ENCODE peak calls at places on chromosomes 13 and 19, in eight cellular contexts. One of them, this sample, is unnamed.

GRCh38 chr19:14149509-14149994 is 13.2 kb upstream of the ASF1B start:
- DNase-seq in AG04449: no peak
- DNase-seq in psoas muscle: peak; percentile 80
- DNase-seq in GM06990: no peak
- DNase-seq in transverse colon: peak; percentile 70
- DNase-seq in natural killer cell: peak; percentile 46
- DNase-seq in progenitor cell of endocrine pancreas: no peak
- DNase-seq in cardiac muscle cell: no peak
- DNase-seq in this sample: peak; percentile 65

GRCh38 chr13:98549006-98549727 is 27.7 kb downstream of the STK24 start:
- DNase-seq in AG04449: peak; percentile 77
- DNase-seq in psoas muscle: no peak
- DNase-seq in transverse colon: no peak
- DNase-seq in progenitor cell of endocrine pancreas: no peak
- DNase-seq in cardiac muscle cell: no peak
- DNase-seq in GM06990: no peak
- DNase-seq in natural killer cell: no peak
- DNase-seq in this sample: no peak

GRCh38 chr19:35911790-35912189 is 3.7 kb upstream of the TYROBP start:
- DNase-seq in AG04449: no peak
- DNase-seq in transverse colon: no peak
- DNase-seq in GM06990: no peak
- DNase-seq in natural killer cell: no peak
- DNase-seq in psoas muscle: no peak
- DNase-seq in progenitor cell of endocrine pancreas: no peak
- DNase-seq in cardiac muscle cell: no peak
- DNase-seq in this sample: no peak

GRCh38 chr13:44879452-44880058 is 109.7 kb downstream of the NUFIP1 start:
- DNase-seq in transverse colon: peak; percentile 31
- DNase-seq in cardiac muscle cell: no peak
- DNase-seq in progenitor cell of endocrine pancreas: no peak
- DNase-seq in psoas muscle: no peak
- DNase-seq in AG04449: peak; percentile 23
- DNase-seq in GM06990: no peak
- DNase-seq in natural killer cell: no peak
- DNase-seq in this sample: no peak

GRCh38 chr13:46622918-46623256 is 69.9 kb downstream of the LRCH1 start:
- DNase-seq in progenitor cell of endocrine pancreas: no peak
- DNase-seq in GM06990: no peak
- DNase-seq in cardiac muscle cell: no peak
- DNase-seq in natural killer cell: no peak
- DNase-seq in transverse colon: peak; percentile 41
- DNase-seq in AG04449: peak; percentile 60
- DNase-seq in psoas muscle: no peak
- DNase-seq in this sample: no peak

GRCh38 chr13:97259787-97260641 is 37.9 kb downstream of the MBNL2 start:
- DNase-seq in transverse colon: no peak
- DNase-seq in natural killer cell: no peak
- DNase-seq in psoas muscle: peak; percentile 58
- DNase-seq in progenitor cell of endocrine pancreas: no peak
- DNase-seq in GM06990: no peak
- DNase-seq in AG04449: peak; percentile 53
- DNase-seq in cardiac muscle cell: no peak
- DNase-seq in this sample: no peak

GRCh38 chr13:79659161-79659560 is 178.2 kb downstream of the NDFIP2 start:
- DNase-seq in psoas muscle: peak; percentile 81
- DNase-seq in transverse colon: no peak
- DNase-seq in AG04449: no peak
- DNase-seq in progenitor cell of endocrine pancreas: no peak
- DNase-seq in cardiac muscle cell: peak; percentile 84
- DNase-seq in natural killer cell: no peak
- DNase-seq in GM06990: no peak
- DNase-seq in this sample: no peak

GRCh38 chr13:27290715-27291114 is 20.1 kb downstream of the RASL11A start:
- DNase-seq in transverse colon: no peak
- DNase-seq in psoas muscle: no peak
- DNase-seq in AG04449: no peak
- DNase-seq in cardiac muscle cell: no peak
- DNase-seq in progenitor cell of endocrine pancreas: no peak
- DNase-seq in GM06990: no peak
- DNase-seq in natural killer cell: no peak
- DNase-seq in this sample: no peak

GRCh38 chr19:36212895-36213294 is 1.6 kb downstream of the ZNF565 start:
- DNase-seq in progenitor cell of endocrine pancreas: no peak
- DNase-seq in cardiac muscle cell: no peak
- DNase-seq in psoas muscle: no peak
- DNase-seq in AG04449: no peak
- DNase-seq in natural killer cell: no peak
- DNase-seq in GM06990: no peak
- DNase-seq in transverse colon: no peak
- DNase-seq in this sample: no peak

GRCh38 chr13:48493076-48493765 is 39.7 kb downstream of the RCBTB2 start:
- DNase-seq in cardiac muscle cell: no peak
- DNase-seq in GM06990: no peak
- DNase-seq in natural killer cell: no peak
- DNase-seq in AG04449: no peak
- DNase-seq in psoas muscle: no peak
- DNase-seq in transverse colon: no peak
- DNase-seq in progenitor cell of endocrine pancreas: no peak
- DNase-seq in this sample: no peak

GRCh38 chr19:19170053-19170945 is at the start of gene MEF2B:
- DNase-seq in natural killer cell: peak; percentile 56
- DNase-seq in transverse colon: peak; percentile 87
- DNase-seq in GM06990: peak; percentile 90
- DNase-seq in psoas muscle: peak; percentile 89
- DNase-seq in progenitor cell of endocrine pancreas: peak; percentile 77
- DNase-seq in AG04449: no peak
- DNase-seq in cardiac muscle cell: peak; percentile 93
- DNase-seq in this sample: peak; percentile 62

GRCh38 chr19:30711296-30711695 is 339.1 kb downstream of the ZNF536 start:
- DNase-seq in cardiac muscle cell: no peak
- DNase-seq in natural killer cell: no peak
- DNase-seq in transverse colon: no peak
- DNase-seq in AG04449: no peak
- DNase-seq in GM06990: no peak
- DNase-seq in psoas muscle: no peak
- DNase-seq in progenitor cell of endocrine pancreas: no peak
- DNase-seq in this sample: no peak

GRCh38 chr19:38434549-38435051 is 1.1 kb downstream of the RYR1 start:
- DNase-seq in GM06990: no peak
- DNase-seq in progenitor cell of endocrine pancreas: no peak
- DNase-seq in AG04449: no peak
- DNase-seq in cardiac muscle cell: peak; percentile 85
- DNase-seq in psoas muscle: peak; percentile 95
- DNase-seq in natural killer cell: no peak
- DNase-seq in transverse colon: peak; percentile 16
- DNase-seq in this sample: no peak

GRCh38 chr13:60384911-60385310 is 12.1 kb upstream of the TDRD3 start:
- DNase-seq in psoas muscle: no peak
- DNase-seq in natural killer cell: no peak
- DNase-seq in cardiac muscle cell: no peak
- DNase-seq in progenitor cell of endocrine pancreas: no peak
- DNase-seq in AG04449: no peak
- DNase-seq in transverse colon: no peak
- DNase-seq in GM06990: no peak
- DNase-seq in this sample: no peak

GRCh38 chr13:60379837-60380236 is 17.2 kb upstream of the TDRD3 start:
- DNase-seq in cardiac muscle cell: no peak
- DNase-seq in natural killer cell: no peak
- DNase-seq in progenitor cell of endocrine pancreas: no peak
- DNase-seq in transverse colon: no peak
- DNase-seq in AG04449: no peak
- DNase-seq in psoas muscle: no peak
- DNase-seq in GM06990: no peak
- DNase-seq in this sample: no peak
- TF ChIP-seq CTCF in cardiac muscle cell: peak; percentile 17
- TF ChIP-seq CTCF in natural killer cell: no peak
- TF ChIP-seq CTCF in progenitor cell of endocrine pancreas: peak; percentile 10
- TF ChIP-seq CTCF in transverse colon: no peak
- TF ChIP-seq CTCF in AG04449: no peak
- TF ChIP-seq CTCF in psoas muscle: no peak
- TF ChIP-seq CTCF in GM06990: no peak
- TF ChIP-seq CTCF in this sample: no peak

GRCh38 chr19:7494416-7495098 is 5.7 kb upstream of the PEX11G start:
- DNase-seq in GM06990: no peak
- DNase-seq in AG04449: no peak
- DNase-seq in progenitor cell of endocrine pancreas: no peak
- DNase-seq in transverse colon: no peak
- DNase-seq in psoas muscle: peak; percentile 74
- DNase-seq in natural killer cell: no peak
- DNase-seq in cardiac muscle cell: no peak
- DNase-seq in this sample: no peak

GRCh38 chr19:7492142-7493055 is 3.6 kb upstream of the PEX11G start:
- DNase-seq in progenitor cell of endocrine pancreas: no peak
- DNase-seq in transverse colon: no peak
- DNase-seq in GM06990: no peak
- DNase-seq in cardiac muscle cell: no peak
- DNase-seq in psoas muscle: no peak
- DNase-seq in natural killer cell: no peak
- DNase-seq in AG04449: no peak
- DNase-seq in this sample: no peak

GRCh38 chr19:7500811-7501450 is 12.1 kb upstream of the PEX11G start:
- DNase-seq in transverse colon: peak; percentile 74
- DNase-seq in progenitor cell of endocrine pancreas: peak; percentile 72
- DNase-seq in psoas muscle: no peak
- DNase-seq in GM06990: no peak
- DNase-seq in AG04449: no peak
- DNase-seq in cardiac muscle cell: peak; percentile 78
- DNase-seq in natural killer cell: no peak
- DNase-seq in this sample: peak; percentile 26

GRCh38 chr19:7502552-7502951 is 13.4 kb upstream of the ZNF358 start:
- DNase-seq in AG04449: no peak
- DNase-seq in GM06990: no peak
- DNase-seq in cardiac muscle cell: no peak
- DNase-seq in progenitor cell of endocrine pancreas: no peak
- DNase-seq in psoas muscle: no peak
- DNase-seq in natural killer cell: no peak
- DNase-seq in transverse colon: no peak
- DNase-seq in this sample: no peak

GRCh38 chr19:7497292-7497691 is 8.5 kb upstream of the PEX11G start:
- DNase-seq in psoas muscle: no peak
- DNase-seq in natural killer cell: no peak
- DNase-seq in AG04449: no peak
- DNase-seq in transverse colon: no peak
- DNase-seq in progenitor cell of endocrine pancreas: no peak
- DNase-seq in cardiac muscle cell: no peak
- DNase-seq in GM06990: no peak
- DNase-seq in this sample: no peak
- TF ChIP-seq CTCF in psoas muscle: no peak
- TF ChIP-seq CTCF in natural killer cell: peak; percentile 15
- TF ChIP-seq CTCF in AG04449: peak; percentile 43
- TF ChIP-seq CTCF in transverse colon: peak; percentile 15
- TF ChIP-seq CTCF in progenitor cell of endocrine pancreas: peak; percentile 54
- TF ChIP-seq CTCF in cardiac muscle cell: peak; percentile 52
- TF ChIP-seq CTCF in GM06990: peak; percentile 47
- TF ChIP-seq CTCF in this sample: no peak

GRCh38 chr13:51923983-51924539 is 62.3 kb downstream of the CCDC70 start:
- DNase-seq in GM06990: no peak
- DNase-seq in progenitor cell of endocrine pancreas: no peak
- DNase-seq in cardiac muscle cell: no peak
- DNase-seq in transverse colon: no peak
- DNase-seq in natural killer cell: no peak
- DNase-seq in AG04449: no peak
- DNase-seq in psoas muscle: no peak
- DNase-seq in this sample: no peak
- TF ChIP-seq CTCF in GM06990: no peak
- TF ChIP-seq CTCF in progenitor cell of endocrine pancreas: peak; percentile 39
- TF ChIP-seq CTCF in cardiac muscle cell: peak; percentile 24
- TF ChIP-seq CTCF in transverse colon: no peak
- TF ChIP-seq CTCF in natural killer cell: peak; percentile 15
- TF ChIP-seq CTCF in AG04449: no peak
- TF ChIP-seq CTCF in psoas muscle: no peak
- TF ChIP-seq CTCF in this sample: no peak

GRCh38 chr13:113618455-113618854 is 33.9 kb downstream of the TFDP1 start:
- DNase-seq in GM06990: no peak
- DNase-seq in psoas muscle: peak; percentile 18
- DNase-seq in AG04449: no peak
- DNase-seq in natural killer cell: no peak
- DNase-seq in transverse colon: no peak
- DNase-seq in progenitor cell of endocrine pancreas: no peak
- DNase-seq in cardiac muscle cell: no peak
- DNase-seq in this sample: no peak
- TF ChIP-seq CTCF in GM06990: no peak
- TF ChIP-seq CTCF in psoas muscle: no peak
- TF ChIP-seq CTCF in AG04449: no peak
- TF ChIP-seq CTCF in natural killer cell: no peak
- TF ChIP-seq CTCF in transverse colon: no peak
- TF ChIP-seq CTCF in progenitor cell of endocrine pancreas: no peak
- TF ChIP-seq CTCF in cardiac muscle cell: no peak
- TF ChIP-seq CTCF in this sample: no peak

GRCh38 chr19:6753178-6754031 is 13.8 kb downstream of the SH2D3A start:
- DNase-seq in GM06990: peak; percentile 91
- DNase-seq in transverse colon: peak; percentile 95
- DNase-seq in psoas muscle: peak; percentile 94
- DNase-seq in AG04449: no peak
- DNase-seq in natural killer cell: peak; percentile 66
- DNase-seq in cardiac muscle cell: peak; percentile 89
- DNase-seq in progenitor cell of endocrine pancreas: peak; percentile 74
- DNase-seq in this sample: peak; percentile 67
- TF ChIP-seq CTCF in GM06990: peak; percentile 72
- TF ChIP-seq CTCF in transverse colon: peak; percentile 42
- TF ChIP-seq CTCF in psoas muscle: peak; percentile 38
- TF ChIP-seq CTCF in AG04449: peak; percentile 20
- TF ChIP-seq CTCF in natural killer cell: peak; percentile 12
- TF ChIP-seq CTCF in cardiac muscle cell: peak; percentile 38
- TF ChIP-seq CTCF in progenitor cell of endocrine pancreas: peak; percentile 49
- TF ChIP-seq CTCF in this sample: peak; percentile 59